ENCODE peak calls at places on chromosomes 6 and 20, in six cellular contexts. One of them, this sample, is unnamed.
A peak's percentile ranks its signal among the peaks of the same experiment; 100 is the strongest.

GRCh38 chr6:87806635-87807034 is 104.6 kb upstream of the AKIRIN2 start:
- DNase-seq in HCT116: no peak
- DNase-seq in fibroblast of lung: no peak
- DNase-seq in ovary: no peak
- DNase-seq in heart left ventricle: no peak
- DNase-seq in fibroblast of pulmonary artery: no peak
- DNase-seq in this sample: no peak

GRCh38 chr6:1405221-1405620 is 15.8 kb downstream of the FOXF2 start:
- DNase-seq in ovary: no peak
- DNase-seq in heart left ventricle: no peak
- DNase-seq in HCT116: no peak
- DNase-seq in fibroblast of lung: no peak
- DNase-seq in fibroblast of pulmonary artery: no peak
- DNase-seq in this sample: no peak

GRCh38 chr20:1083431-1084080 is 34.8 kb upstream of the PSMF1 start:
- DNase-seq in ovary: no peak
- DNase-seq in HCT116: no peak
- DNase-seq in fibroblast of pulmonary artery: no peak
- DNase-seq in fibroblast of lung: peak; percentile 5
- DNase-seq in heart left ventricle: no peak
- DNase-seq in this sample: no peak

GRCh38 chr6:75501756-75502155 is 8.2 kb upstream of the FILIP1 start:
- DNase-seq in fibroblast of pulmonary artery: no peak
- DNase-seq in HCT116: no peak
- DNase-seq in fibroblast of lung: no peak
- DNase-seq in heart left ventricle: no peak
- DNase-seq in ovary: no peak
- DNase-seq in this sample: no peak

GRCh38 chr6:7156666-7157278 is 49.0 kb downstream of the RREB1 start:
- DNase-seq in fibroblast of lung: peak; percentile 52
- DNase-seq in heart left ventricle: no peak
- DNase-seq in fibroblast of pulmonary artery: no peak
- DNase-seq in ovary: no peak
- DNase-seq in HCT116: no peak
- DNase-seq in this sample: peak; percentile 88

GRCh38 chr20:47591231-47591630 is 89.5 kb downstream of the NCOA3 start:
- DNase-seq in heart left ventricle: no peak
- DNase-seq in ovary: no peak
- DNase-seq in fibroblast of pulmonary artery: no peak
- DNase-seq in fibroblast of lung: no peak
- DNase-seq in HCT116: no peak
- DNase-seq in this sample: no peak

GRCh38 chr6:8130399-8130798 is 28.1 kb upstream of the EEF1E1 start:
- DNase-seq in fibroblast of pulmonary artery: peak; percentile 46
- DNase-seq in HCT116: no peak
- DNase-seq in heart left ventricle: no peak
- DNase-seq in fibroblast of lung: peak; percentile 32
- DNase-seq in ovary: no peak
- DNase-seq in this sample: peak; percentile 19

GRCh38 chr6:106451419-106451818 is 90.9 kb downstream of the CRYBG1 start:
- DNase-seq in HCT116: no peak
- DNase-seq in fibroblast of pulmonary artery: peak; percentile 34
- DNase-seq in heart left ventricle: no peak
- DNase-seq in fibroblast of lung: no peak
- DNase-seq in ovary: no peak
- DNase-seq in this sample: peak; percentile 28

GRCh38 chr20:8790442-8791074 is 278.3 kb upstream of the PLCB4 start:
- DNase-seq in heart left ventricle: peak; percentile 19
- DNase-seq in fibroblast of lung: peak; percentile 70
- DNase-seq in HCT116: peak; percentile 24
- DNase-seq in ovary: no peak
- DNase-seq in fibroblast of pulmonary artery: peak; percentile 74
- DNase-seq in this sample: peak; percentile 73

GRCh38 chr6:23890543-23891227 is 235.3 kb upstream of the NRSN1 start:
- DNase-seq in HCT116: no peak
- DNase-seq in fibroblast of lung: peak; percentile 8
- DNase-seq in fibroblast of pulmonary artery: no peak
- DNase-seq in heart left ventricle: no peak
- DNase-seq in ovary: no peak
- DNase-seq in this sample: peak; percentile 41

GRCh38 chr6:11380549-11380948 is 148.1 kb upstream of the NEDD9 start:
- DNase-seq in heart left ventricle: no peak
- DNase-seq in fibroblast of lung: no peak
- DNase-seq in HCT116: no peak
- DNase-seq in ovary: no peak
- DNase-seq in fibroblast of pulmonary artery: no peak
- DNase-seq in this sample: no peak
- H3K4me3 ChIP-seq in heart left ventricle: no peak overlapping the region
- H3K4me3 ChIP-seq in fibroblast of lung: no peak overlapping the region
- H3K4me3 ChIP-seq in HCT116: no peak overlapping the region
- H3K4me3 ChIP-seq in ovary: no peak overlapping the region
- H3K4me3 ChIP-seq in fibroblast of pulmonary artery: no peak overlapping the region
- H3K4me3 ChIP-seq in this sample: no peak overlapping the region

GRCh38 chr6:123380257-123380656 is 256.5 kb downstream of the TRDN start:
- DNase-seq in fibroblast of pulmonary artery: peak; percentile 16
- DNase-seq in heart left ventricle: no peak
- DNase-seq in ovary: no peak
- DNase-seq in HCT116: no peak
- DNase-seq in fibroblast of lung: peak; percentile 39
- DNase-seq in this sample: peak; percentile 24
- TF ChIP-seq CTCF in fibroblast of pulmonary artery: peak; percentile 23
- TF ChIP-seq CTCF in heart left ventricle: peak; percentile 19
- TF ChIP-seq CTCF in ovary: no peak
- TF ChIP-seq CTCF in HCT116: peak; percentile 29
- TF ChIP-seq CTCF in fibroblast of lung: no peak
- TF ChIP-seq CTCF in this sample: no peak

GRCh38 chr6:42962096-42962495 is 1.5 kb downstream of the GNMT start:
- DNase-seq in heart left ventricle: no peak
- DNase-seq in fibroblast of pulmonary artery: no peak
- DNase-seq in HCT116: no peak
- DNase-seq in fibroblast of lung: no peak
- DNase-seq in ovary: no peak
- DNase-seq in this sample: no peak

GRCh38 chr6:42961020-42961470 is 491 bp downstream of the GNMT start:
- DNase-seq in fibroblast of pulmonary artery: no peak
- DNase-seq in heart left ventricle: no peak
- DNase-seq in ovary: no peak
- DNase-seq in fibroblast of lung: no peak
- DNase-seq in HCT116: no peak
- DNase-seq in this sample: no peak

GRCh38 chr6:42962502-42963178 is 2.1 kb downstream of the GNMT start:
- DNase-seq in heart left ventricle: no peak
- DNase-seq in fibroblast of pulmonary artery: no peak
- DNase-seq in ovary: no peak
- DNase-seq in HCT116: no peak
- DNase-seq in fibroblast of lung: no peak
- DNase-seq in this sample: no peak

GRCh38 chr6:42959917-42960242 is 674 bp upstream of the GNMT start:
- DNase-seq in heart left ventricle: no peak
- DNase-seq in fibroblast of lung: no peak
- DNase-seq in ovary: no peak
- DNase-seq in fibroblast of pulmonary artery: no peak
- DNase-seq in HCT116: no peak
- DNase-seq in this sample: no peak

DNA sequence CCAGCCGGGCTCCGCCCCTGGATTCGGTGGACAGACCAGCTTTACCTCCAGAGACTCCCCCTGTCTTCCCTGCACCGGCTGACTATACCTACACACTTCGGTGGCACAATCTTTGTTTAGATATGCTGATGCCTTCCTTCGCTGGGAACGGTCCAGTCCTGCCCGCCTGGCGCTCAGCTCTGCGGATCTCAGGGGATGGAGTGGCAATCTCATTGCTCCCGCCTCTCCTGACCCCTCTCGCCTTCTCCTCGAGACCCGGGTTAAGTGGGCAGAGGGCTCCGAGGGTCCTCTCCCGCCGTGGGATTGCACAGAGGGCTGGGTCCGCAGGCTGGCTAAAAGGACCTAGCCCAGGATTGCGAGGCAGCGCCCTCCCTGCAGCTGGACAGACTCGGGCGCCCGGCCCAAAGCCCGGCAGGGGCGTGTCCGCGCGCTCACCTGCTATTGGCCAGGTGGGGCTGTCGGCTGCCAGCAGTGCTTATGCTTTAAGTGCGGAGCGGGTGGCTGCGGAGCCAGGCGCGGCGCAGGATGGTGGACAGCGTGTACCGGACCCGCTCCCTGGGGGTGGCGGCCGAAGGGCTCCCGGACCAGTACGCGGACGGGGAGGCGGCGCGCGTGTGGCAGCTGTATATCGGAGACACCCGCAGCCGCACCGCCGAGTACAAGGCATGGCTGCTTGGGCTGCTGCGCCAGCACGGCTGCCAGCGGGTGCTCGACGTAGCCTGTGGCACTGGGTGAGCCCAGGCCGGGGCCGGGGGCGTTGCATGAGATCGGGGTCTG is at the start of gene GNMT:
- DNase-seq in fibroblast of lung: no peak
- DNase-seq in ovary: peak; percentile 64
- DNase-seq in HCT116: no peak
- DNase-seq in fibroblast of pulmonary artery: no peak
- DNase-seq in heart left ventricle: peak; percentile 35
- DNase-seq in this sample: no peak
- H3K4me3 ChIP-seq in fibroblast of lung: peak within 1 kb of the TSS; percentile 27
- H3K4me3 ChIP-seq in ovary: peak within 1 kb of the TSS; percentile 43
- H3K4me3 ChIP-seq in HCT116: peak within 1 kb of the TSS; percentile 50
- H3K4me3 ChIP-seq in fibroblast of pulmonary artery: peak within 1 kb of the TSS; percentile 44
- H3K4me3 ChIP-seq in heart left ventricle: peak within 1 kb of the TSS; percentile 48
- H3K4me3 ChIP-seq in this sample: peak within 1 kb of the TSS; percentile 47

DNA sequence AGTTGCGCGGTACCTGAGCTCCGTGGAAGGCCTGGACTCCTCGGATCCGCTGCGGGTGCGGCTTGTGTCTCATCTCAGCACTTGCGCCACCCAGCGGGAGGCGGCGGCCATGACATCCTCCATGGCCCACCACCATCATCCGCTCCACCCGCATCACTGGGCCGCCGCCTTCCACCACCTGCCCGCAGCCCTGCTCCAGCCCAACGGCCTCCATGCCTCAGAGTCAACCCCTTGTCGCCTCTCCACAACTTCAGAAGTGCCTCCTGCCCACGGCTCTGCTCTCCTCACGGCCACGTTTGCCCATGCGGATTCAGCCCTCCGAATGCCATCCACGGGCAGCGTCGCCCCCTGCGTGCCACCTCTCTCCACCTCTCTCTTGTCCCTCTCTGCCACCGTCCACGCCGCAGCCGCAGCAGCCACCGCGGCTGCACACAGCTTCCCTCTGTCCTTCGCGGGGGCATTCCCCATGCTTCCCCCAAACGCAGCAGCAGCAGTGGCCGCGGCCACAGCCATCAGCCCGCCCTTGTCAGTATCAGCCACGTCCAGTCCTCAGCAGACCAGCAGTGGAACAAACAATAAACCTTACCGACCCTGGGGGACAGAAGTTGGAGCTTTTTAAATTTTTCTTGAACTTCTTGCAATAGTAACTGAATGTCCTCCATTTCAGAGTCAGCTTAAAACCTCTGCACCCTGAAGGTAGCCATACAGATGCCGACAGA is 9.9 kb downstream of the HEY2 start:
- DNase-seq in HCT116: peak; percentile 33
- DNase-seq in fibroblast of pulmonary artery: no peak
- DNase-seq in ovary: peak; percentile 32
- DNase-seq in fibroblast of lung: no peak
- DNase-seq in heart left ventricle: no peak
- DNase-seq in this sample: no peak
- TF ChIP-seq CTCF in HCT116: peak; percentile 85
- TF ChIP-seq CTCF in fibroblast of pulmonary artery: peak; percentile 15
- TF ChIP-seq CTCF in ovary: no peak
- TF ChIP-seq CTCF in fibroblast of lung: no peak
- TF ChIP-seq CTCF in heart left ventricle: peak; percentile 23
- TF ChIP-seq CTCF in this sample: peak; percentile 21

DNA sequence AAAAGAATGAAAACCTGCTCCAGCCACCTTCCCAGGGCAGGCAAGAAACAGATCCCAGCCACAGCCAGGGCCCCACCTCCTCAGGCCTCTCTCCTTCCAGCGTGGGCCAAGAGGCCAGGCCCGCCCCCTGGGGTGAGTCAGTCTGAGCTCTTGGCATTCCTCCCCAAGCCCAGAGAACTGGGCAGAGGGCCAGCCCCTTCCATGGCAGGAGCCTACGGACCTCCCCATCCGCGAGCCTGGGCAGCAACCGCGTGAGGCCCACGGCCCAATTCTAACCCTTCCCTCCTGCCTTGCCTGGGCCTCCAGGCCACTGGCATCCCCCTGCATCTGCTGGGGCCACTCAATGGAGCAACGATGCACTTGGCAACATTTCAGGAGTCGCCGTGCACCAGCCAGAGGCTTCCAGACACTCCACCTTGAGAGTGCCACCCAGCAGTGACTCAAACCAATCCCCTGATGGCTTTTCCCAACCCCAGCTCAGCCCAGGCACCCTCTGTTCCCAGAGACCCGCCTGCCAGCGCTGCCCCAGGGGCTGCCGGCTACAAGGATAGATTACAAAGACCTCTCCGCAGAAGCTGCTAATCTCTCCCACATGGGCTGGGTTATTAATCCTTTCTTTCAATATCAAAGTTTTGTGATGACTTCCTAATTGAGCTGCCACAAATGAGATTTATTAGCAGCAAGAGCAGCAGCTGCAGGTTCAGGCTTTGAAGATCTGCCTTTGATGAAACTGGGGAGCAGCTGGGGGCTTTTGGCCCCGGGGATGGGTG is 85.8 kb downstream of the NFATC2 start:
- DNase-seq in HCT116: peak; percentile 88
- DNase-seq in fibroblast of lung: peak; percentile 97
- DNase-seq in ovary: peak; percentile 99
- DNase-seq in fibroblast of pulmonary artery: peak; percentile 97
- DNase-seq in heart left ventricle: peak; percentile 95
- DNase-seq in this sample: peak; percentile 98
- H3K4me3 ChIP-seq in HCT116: peak overlapping the region; percentile 46
- H3K4me3 ChIP-seq in fibroblast of lung: no peak overlapping the region
- H3K4me3 ChIP-seq in ovary: no peak overlapping the region
- H3K4me3 ChIP-seq in fibroblast of pulmonary artery: no peak overlapping the region
- H3K4me3 ChIP-seq in heart left ventricle: no peak overlapping the region
- H3K4me3 ChIP-seq in this sample: no peak overlapping the region

DNA sequence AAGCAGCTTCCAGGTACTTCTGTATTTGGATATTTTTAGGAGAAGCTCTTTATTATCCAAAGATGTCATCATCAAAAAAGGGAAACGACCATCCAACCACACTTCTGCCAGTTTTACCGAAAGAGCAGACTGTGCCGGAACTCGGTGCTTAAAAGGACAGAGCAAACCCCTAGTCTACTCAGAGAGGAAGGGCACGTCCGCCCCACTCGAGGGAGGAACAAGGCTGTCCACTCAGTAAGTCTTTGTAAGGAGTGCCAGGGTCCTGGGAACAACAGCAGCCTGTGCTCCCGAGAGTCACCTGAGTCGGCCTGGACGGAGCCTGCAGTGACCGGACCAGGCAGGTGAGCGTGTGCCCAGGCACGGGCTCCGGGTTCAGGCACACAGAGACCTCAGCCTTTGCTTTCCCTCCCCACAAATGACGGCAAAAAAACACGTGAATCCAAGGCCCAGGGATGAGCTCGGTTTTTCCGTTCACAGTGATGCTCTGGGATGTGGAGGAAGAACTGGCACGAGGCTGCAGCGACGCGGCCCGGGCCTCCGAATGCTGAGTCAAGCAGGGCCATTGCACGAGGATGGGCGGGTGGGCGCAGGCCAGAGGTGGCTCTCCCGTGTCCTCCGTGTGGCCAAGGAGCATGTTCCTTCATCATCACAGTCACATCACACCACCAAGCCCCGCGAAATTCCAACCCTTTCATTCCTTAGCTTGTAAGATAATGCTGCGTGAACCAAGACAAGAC is 17.4 kb upstream of the SLCO4A1 start:
- DNase-seq in heart left ventricle: no peak
- DNase-seq in fibroblast of lung: no peak
- DNase-seq in HCT116: no peak
- DNase-seq in ovary: no peak
- DNase-seq in fibroblast of pulmonary artery: no peak
- DNase-seq in this sample: no peak
- TF ChIP-seq CTCF in heart left ventricle: no peak
- TF ChIP-seq CTCF in fibroblast of lung: no peak
- TF ChIP-seq CTCF in HCT116: no peak
- TF ChIP-seq CTCF in ovary: no peak
- TF ChIP-seq CTCF in fibroblast of pulmonary artery: no peak
- TF ChIP-seq CTCF in this sample: no peak

GRCh38 chr6:156430361-156430760 is 346.8 kb upstream of the ARID1B start:
- DNase-seq in ovary: no peak
- DNase-seq in HCT116: no peak
- DNase-seq in fibroblast of pulmonary artery: no peak
- DNase-seq in heart left ventricle: no peak
- DNase-seq in fibroblast of lung: no peak
- DNase-seq in this sample: no peak
- H3K4me3 ChIP-seq in ovary: no peak overlapping the region
- H3K4me3 ChIP-seq in HCT116: no peak overlapping the region
- H3K4me3 ChIP-seq in fibroblast of pulmonary artery: no peak overlapping the region
- H3K4me3 ChIP-seq in heart left ventricle: no peak overlapping the region
- H3K4me3 ChIP-seq in fibroblast of lung: no peak overlapping the region
- H3K4me3 ChIP-seq in this sample: no peak overlapping the region

This sample was measured in cardiac fibroblast.